ENCODE peak calls at places on chromosome 12, in ten cellular contexts. One of them, this sample, is unnamed.
A peak's percentile ranks its signal among the peaks of the same experiment; 100 is the strongest.

GRCh38 chr12:106133136-106134087 is 5.3 kb downstream of the NUAK1 start:
- DNase-seq in transverse colon: no peak
- DNase-seq in mammary epithelial cell: peak; percentile 89
- DNase-seq in mucosa of descending colon: no peak
- DNase-seq in pancreas: no peak
- DNase-seq in cardiac muscle cell: no peak
- DNase-seq in body of pancreas: no peak
- DNase-seq in lung: no peak
- DNase-seq in spleen: no peak
- DNase-seq in H9: peak; percentile 83
- DNase-seq in this sample: no peak

GRCh38 chr12:118984206-118984943 is 3.0 kb downstream of the SRRM4 start:
- DNase-seq in body of pancreas: no peak
- DNase-seq in spleen: no peak
- DNase-seq in H9: peak; percentile 13
- DNase-seq in mammary epithelial cell: no peak
- DNase-seq in transverse colon: no peak
- DNase-seq in mucosa of descending colon: no peak
- DNase-seq in lung: no peak
- DNase-seq in pancreas: no peak
- DNase-seq in cardiac muscle cell: no peak
- DNase-seq in this sample: no peak

GRCh38 chr12:84329933-84330332 is 582.7 kb downstream of the SLC6A15 start:
- DNase-seq in lung: no peak
- DNase-seq in transverse colon: no peak
- DNase-seq in mucosa of descending colon: no peak
- DNase-seq in H9: no peak
- DNase-seq in body of pancreas: no peak
- DNase-seq in spleen: no peak
- DNase-seq in pancreas: no peak
- DNase-seq in mammary epithelial cell: no peak
- DNase-seq in cardiac muscle cell: no peak
- DNase-seq in this sample: no peak

GRCh38 chr12:3047961-3048360 is 29.2 kb upstream of the TSPAN9 start:
- DNase-seq in spleen: peak; percentile 69
- DNase-seq in body of pancreas: no peak
- DNase-seq in H9: peak; percentile 44
- DNase-seq in lung: no peak
- DNase-seq in mucosa of descending colon: no peak
- DNase-seq in transverse colon: no peak
- DNase-seq in mammary epithelial cell: no peak
- DNase-seq in cardiac muscle cell: no peak
- DNase-seq in pancreas: no peak
- DNase-seq in this sample: peak; percentile 69

GRCh38 chr12:51980051-51980808 is 26.5 kb upstream of the TAMALIN start:
- DNase-seq in body of pancreas: peak; percentile 72
- DNase-seq in spleen: peak; percentile 92
- DNase-seq in cardiac muscle cell: peak; percentile 84
- DNase-seq in transverse colon: peak; percentile 72
- DNase-seq in H9: peak; percentile 69
- DNase-seq in mammary epithelial cell: peak; percentile 44
- DNase-seq in mucosa of descending colon: peak; percentile 69
- DNase-seq in pancreas: peak; percentile 75
- DNase-seq in lung: peak; percentile 73
- DNase-seq in this sample: peak; percentile 90

GRCh38 chr12:84034891-84035290 is 877.7 kb downstream of the SLC6A15 start:
- DNase-seq in body of pancreas: no peak
- DNase-seq in lung: no peak
- DNase-seq in cardiac muscle cell: no peak
- DNase-seq in transverse colon: no peak
- DNase-seq in mucosa of descending colon: no peak
- DNase-seq in spleen: no peak
- DNase-seq in mammary epithelial cell: no peak
- DNase-seq in pancreas: no peak
- DNase-seq in H9: no peak
- DNase-seq in this sample: no peak

GRCh38 chr12:10395390-10395998 is 5.7 kb upstream of the KLRK1 start:
- DNase-seq in mucosa of descending colon: no peak
- DNase-seq in pancreas: no peak
- DNase-seq in lung: no peak
- DNase-seq in spleen: no peak
- DNase-seq in transverse colon: peak; percentile 40
- DNase-seq in H9: peak; percentile 66
- DNase-seq in mammary epithelial cell: peak; percentile 91
- DNase-seq in body of pancreas: peak; percentile 14
- DNase-seq in cardiac muscle cell: peak; percentile 87
- DNase-seq in this sample: peak; percentile 78

GRCh38 chr12:81263072-81263471 is 185.2 kb downstream of the ACSS3 start:
- DNase-seq in body of pancreas: no peak
- DNase-seq in H9: no peak
- DNase-seq in cardiac muscle cell: no peak
- DNase-seq in mucosa of descending colon: no peak
- DNase-seq in lung: no peak
- DNase-seq in spleen: no peak
- DNase-seq in mammary epithelial cell: no peak
- DNase-seq in pancreas: no peak
- DNase-seq in transverse colon: no peak
- DNase-seq in this sample: no peak

GRCh38 chr12:48527891-48528670 is 2.6 kb downstream of the OR8S1 start:
- DNase-seq in body of pancreas: no peak
- DNase-seq in mucosa of descending colon: no peak
- DNase-seq in cardiac muscle cell: no peak
- DNase-seq in spleen: no peak
- DNase-seq in H9: no peak
- DNase-seq in lung: no peak
- DNase-seq in mammary epithelial cell: no peak
- DNase-seq in pancreas: no peak
- DNase-seq in transverse colon: no peak
- DNase-seq in this sample: peak; percentile 56

GRCh38 chr12:74537126-74537706 is 419 bp upstream of the ATXN7L3B start:
- DNase-seq in body of pancreas: no peak
- DNase-seq in lung: no peak
- DNase-seq in spleen: no peak
- DNase-seq in pancreas: no peak
- DNase-seq in cardiac muscle cell: peak; percentile 71
- DNase-seq in H9: no peak
- DNase-seq in mucosa of descending colon: no peak
- DNase-seq in transverse colon: no peak
- DNase-seq in mammary epithelial cell: peak; percentile 53
- DNase-seq in this sample: peak; percentile 83

GRCh38 chr12:104974626-104975290 is 11.4 kb upstream of the NOPCHAP1 start:
- DNase-seq in pancreas: no peak
- DNase-seq in lung: no peak
- DNase-seq in body of pancreas: no peak
- DNase-seq in spleen: no peak
- DNase-seq in mucosa of descending colon: no peak
- DNase-seq in mammary epithelial cell: peak; percentile 72
- DNase-seq in H9: no peak
- DNase-seq in transverse colon: peak; percentile 40
- DNase-seq in cardiac muscle cell: no peak
- DNase-seq in this sample: peak; percentile 26

GRCh38 chr12:57539134-57539768 is 7.7 kb downstream of the DCTN2 start:
- DNase-seq in body of pancreas: no peak
- DNase-seq in H9: no peak
- DNase-seq in lung: no peak
- DNase-seq in pancreas: no peak
- DNase-seq in spleen: no peak
- DNase-seq in mammary epithelial cell: no peak
- DNase-seq in mucosa of descending colon: no peak
- DNase-seq in transverse colon: no peak
- DNase-seq in cardiac muscle cell: no peak
- DNase-seq in this sample: no peak

GRCh38 chr12:53217049-53217929 is 10.2 kb upstream of the ITGB7 start:
- DNase-seq in body of pancreas: peak; percentile 47
- DNase-seq in mucosa of descending colon: peak; percentile 85
- DNase-seq in lung: peak; percentile 68
- DNase-seq in cardiac muscle cell: peak; percentile 56
- DNase-seq in H9: peak; percentile 88
- DNase-seq in transverse colon: peak; percentile 83
- DNase-seq in pancreas: no peak
- DNase-seq in mammary epithelial cell: peak; percentile 72
- DNase-seq in spleen: peak; percentile 87
- DNase-seq in this sample: peak; percentile 93

GRCh38 chr12:114006482-114007425 is 40.6 kb upstream of the RBM19 start:
- DNase-seq in transverse colon: no peak
- DNase-seq in body of pancreas: no peak
- DNase-seq in cardiac muscle cell: no peak
- DNase-seq in mucosa of descending colon: no peak
- DNase-seq in pancreas: no peak
- DNase-seq in H9: no peak
- DNase-seq in spleen: no peak
- DNase-seq in mammary epithelial cell: no peak
- DNase-seq in lung: no peak
- DNase-seq in this sample: no peak

GRCh38 chr12:65606008-65606766 is 218.1 kb upstream of the HMGA2 start:
- DNase-seq in lung: no peak
- DNase-seq in pancreas: no peak
- DNase-seq in H9: no peak
- DNase-seq in mucosa of descending colon: no peak
- DNase-seq in transverse colon: no peak
- DNase-seq in body of pancreas: no peak
- DNase-seq in mammary epithelial cell: no peak
- DNase-seq in spleen: no peak
- DNase-seq in cardiac muscle cell: no peak
- DNase-seq in this sample: no peak

GRCh38 chr12:106585862-106586534 is 3.2 kb downstream of the RFX4 start:
- DNase-seq in pancreas: no peak
- DNase-seq in mucosa of descending colon: no peak
- DNase-seq in cardiac muscle cell: no peak
- DNase-seq in mammary epithelial cell: peak; percentile 17
- DNase-seq in H9: peak; percentile 75
- DNase-seq in body of pancreas: no peak
- DNase-seq in spleen: no peak
- DNase-seq in transverse colon: no peak
- DNase-seq in lung: no peak
- DNase-seq in this sample: peak; percentile 29

GRCh38 chr12:56257491-56258067 is 605 bp downstream of the ANKRD52 start:
- DNase-seq in lung: no peak
- DNase-seq in transverse colon: no peak
- DNase-seq in H9: peak; percentile 86
- DNase-seq in body of pancreas: peak; percentile 53
- DNase-seq in mucosa of descending colon: peak; percentile 52
- DNase-seq in cardiac muscle cell: peak; percentile 21
- DNase-seq in pancreas: no peak
- DNase-seq in mammary epithelial cell: peak; percentile 38
- DNase-seq in spleen: no peak
- DNase-seq in this sample: peak; percentile 91

GRCh38 chr12:12837025-12837872 is 24.1 kb downstream of the DDX47 start:
- DNase-seq in body of pancreas: peak; percentile 8
- DNase-seq in pancreas: no peak
- DNase-seq in transverse colon: peak; percentile 72
- DNase-seq in cardiac muscle cell: peak; percentile 79
- DNase-seq in mammary epithelial cell: peak; percentile 91
- DNase-seq in mucosa of descending colon: peak; percentile 50
- DNase-seq in H9: peak; percentile 52
- DNase-seq in lung: no peak
- DNase-seq in spleen: no peak
- DNase-seq in this sample: peak; percentile 91

GRCh38 chr12:48788522-48788851 is 402 bp downstream of the ADCY6 start:
- DNase-seq in mammary epithelial cell: no peak
- DNase-seq in spleen: no peak
- DNase-seq in H9: no peak
- DNase-seq in body of pancreas: no peak
- DNase-seq in pancreas: no peak
- DNase-seq in cardiac muscle cell: no peak
- DNase-seq in lung: no peak
- DNase-seq in mucosa of descending colon: peak; percentile 67
- DNase-seq in transverse colon: no peak
- DNase-seq in this sample: peak; percentile 94

GRCh38 chr12:59780605-59781135 is 184.8 kb downstream of the SLC16A7 start:
- DNase-seq in lung: no peak
- DNase-seq in H9: no peak
- DNase-seq in mucosa of descending colon: no peak
- DNase-seq in body of pancreas: peak; percentile 20
- DNase-seq in mammary epithelial cell: peak; percentile 33
- DNase-seq in spleen: no peak
- DNase-seq in transverse colon: no peak
- DNase-seq in cardiac muscle cell: peak; percentile 79
- DNase-seq in pancreas: no peak
- DNase-seq in this sample: no peak
- TF ChIP-seq CTCF in lung: peak; percentile 8
- TF ChIP-seq CTCF in H9: peak; percentile 66
- TF ChIP-seq CTCF in mucosa of descending colon: no peak
- TF ChIP-seq CTCF in body of pancreas: peak; percentile 9
- TF ChIP-seq CTCF in mammary epithelial cell: peak; percentile 46
- TF ChIP-seq CTCF in spleen: no peak
- TF ChIP-seq CTCF in transverse colon: no peak
- TF ChIP-seq CTCF in cardiac muscle cell: peak; percentile 72
- TF ChIP-seq CTCF in pancreas: no peak
- TF ChIP-seq CTCF in this sample: peak; percentile 64

DNA sequence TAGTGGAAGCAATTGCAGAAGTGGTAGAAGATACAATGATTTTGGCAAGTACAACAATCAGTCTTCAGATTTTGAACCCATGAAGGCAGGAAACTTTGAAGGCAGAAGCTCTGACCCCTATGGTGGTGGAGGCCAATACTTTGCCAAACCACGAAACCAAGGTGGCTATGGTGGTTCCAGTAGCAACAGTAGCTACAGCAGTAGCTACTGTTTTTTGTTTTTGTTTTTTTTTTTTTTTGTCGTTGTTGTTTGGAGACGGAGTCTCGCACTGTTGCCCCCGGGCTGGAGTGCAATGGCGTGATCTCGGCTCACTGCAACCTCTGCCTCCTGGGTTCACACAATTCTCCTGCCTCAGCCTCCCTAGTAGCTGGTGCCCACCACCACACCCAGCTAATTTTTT is 47.4 kb downstream of the IFNG-AS1 start:
- DNase-seq in pancreas: no peak
- DNase-seq in mammary epithelial cell: no peak
- DNase-seq in spleen: no peak
- DNase-seq in lung: no peak
- DNase-seq in cardiac muscle cell: no peak
- DNase-seq in mucosa of descending colon: no peak
- DNase-seq in H9: no peak
- DNase-seq in body of pancreas: no peak
- DNase-seq in transverse colon: no peak
- DNase-seq in this sample: no peak
- H3K4me1 ChIP-seq in pancreas: no peaks in the 10 kb centered on the region
- H3K4me1 ChIP-seq in mammary epithelial cell: peaks cover 12% of the 10 kb centered on the region
- H3K4me1 ChIP-seq in spleen: no peaks in the 10 kb centered on the region
- H3K4me1 ChIP-seq in lung: no peaks in the 10 kb centered on the region
- H3K4me1 ChIP-seq in cardiac muscle cell: no peaks in the 10 kb centered on the region
- H3K4me1 ChIP-seq in mucosa of descending colon: no peaks in the 10 kb centered on the region
- H3K4me1 ChIP-seq in H9: no peaks in the 10 kb centered on the region
- H3K4me1 ChIP-seq in body of pancreas: no peaks in the 10 kb centered on the region
- H3K4me1 ChIP-seq in transverse colon: no peaks in the 10 kb centered on the region
- H3K4me1 ChIP-seq in this sample: no peaks in the 10 kb centered on the region

GRCh38 chr12:107914460-107914977 is 140.0 kb downstream of the ASCL4 start:
- DNase-seq in lung: no peak
- DNase-seq in H9: no peak
- DNase-seq in body of pancreas: no peak
- DNase-seq in spleen: no peak
- DNase-seq in cardiac muscle cell: no peak
- DNase-seq in mammary epithelial cell: no peak
- DNase-seq in pancreas: no peak
- DNase-seq in transverse colon: no peak
- DNase-seq in mucosa of descending colon: no peak
- DNase-seq in this sample: no peak
- TF ChIP-seq CTCF in lung: no peak
- TF ChIP-seq CTCF in H9: no peak
- TF ChIP-seq CTCF in body of pancreas: no peak
- TF ChIP-seq CTCF in spleen: no peak
- TF ChIP-seq CTCF in cardiac muscle cell: no peak
- TF ChIP-seq CTCF in mammary epithelial cell: no peak
- TF ChIP-seq CTCF in pancreas: no peak
- TF ChIP-seq CTCF in transverse colon: no peak
- TF ChIP-seq CTCF in mucosa of descending colon: no peak
- TF ChIP-seq CTCF in this sample: no peak

GRCh38 chr12:93663729-93664084 is 13.5 kb upstream of the CRADD start:
- DNase-seq in cardiac muscle cell: no peak
- DNase-seq in mammary epithelial cell: no peak
- DNase-seq in transverse colon: no peak
- DNase-seq in spleen: no peak
- DNase-seq in body of pancreas: no peak
- DNase-seq in mucosa of descending colon: no peak
- DNase-seq in H9: no peak
- DNase-seq in lung: no peak
- DNase-seq in pancreas: no peak
- DNase-seq in this sample: no peak
- H3K4me1 ChIP-seq in cardiac muscle cell: peaks cover 3% of the 10 kb centered on the region
- H3K4me1 ChIP-seq in mammary epithelial cell: no peaks in the 10 kb centered on the region
- H3K4me1 ChIP-seq in transverse colon: no peaks in the 10 kb centered on the region
- H3K4me1 ChIP-seq in spleen: no peaks in the 10 kb centered on the region
- H3K4me1 ChIP-seq in body of pancreas: no peaks in the 10 kb centered on the region
- H3K4me1 ChIP-seq in mucosa of descending colon: no peaks in the 10 kb centered on the region
- H3K4me1 ChIP-seq in H9: no peaks in the 10 kb centered on the region
- H3K4me1 ChIP-seq in lung: no peaks in the 10 kb centered on the region
- H3K4me1 ChIP-seq in pancreas: no peaks in the 10 kb centered on the region
- H3K4me1 ChIP-seq in this sample: no peaks in the 10 kb centered on the region